ENCODE peak calls at places on chromosomes 13 and 19, in four cellular contexts. One of them, this sample, is unnamed.

GRCh38 chr13:35475131-35475959 is 1.1 kb downstream of the MAB21L1 start:
- DNase-seq in neural crest cell: peak
- DNase-seq in islet precursor cell: peak
- DNase-seq in nephron progenitor cell: peak
- DNase-seq in this sample: peak

GRCh38 chr13:23159205-23159586 is 21.6 kb upstream of the SGCG start:
- DNase-seq in neural crest cell: peak
- DNase-seq in islet precursor cell: peak
- DNase-seq in nephron progenitor cell: peak
- DNase-seq in this sample: peak

GRCh38 chr19:13098291-13099072 is 4.2 kb downstream of the LYL1 start:
- DNase-seq in neural crest cell: no peak
- DNase-seq in islet precursor cell: no peak
- DNase-seq in nephron progenitor cell: no peak
- DNase-seq in this sample: no peak

GRCh38 chr19:9161427-9161826 is 17.4 kb upstream of the OR7D2 start:
- DNase-seq in neural crest cell: no peak
- DNase-seq in islet precursor cell: no peak
- DNase-seq in nephron progenitor cell: no peak
- DNase-seq in this sample: no peak

GRCh38 chr19:18456974-18457373 is 19.0 kb upstream of the ISYNA1 start:
- DNase-seq in neural crest cell: no peak
- DNase-seq in islet precursor cell: no peak
- DNase-seq in nephron progenitor cell: no peak
- DNase-seq in this sample: no peak

GRCh38 chr13:51034906-51035305 is 76.2 kb downstream of the C13orf42 start:
- DNase-seq in neural crest cell: no peak
- DNase-seq in islet precursor cell: peak
- DNase-seq in nephron progenitor cell: no peak
- DNase-seq in this sample: peak

GRCh38 chr13:65453982-65454381 is 1776.2 kb downstream of the PCDH9 start:
- DNase-seq in neural crest cell: no peak
- DNase-seq in islet precursor cell: no peak
- DNase-seq in nephron progenitor cell: no peak
- DNase-seq in this sample: no peak

GRCh38 chr13:52933547-52934167 is 85.2 kb upstream of the PCDH8 start:
- DNase-seq in neural crest cell: no peak
- DNase-seq in islet precursor cell: no peak
- DNase-seq in nephron progenitor cell: no peak
- DNase-seq in this sample: no peak

GRCh38 chr19:47209323-47210179 is 21.4 kb downstream of the BBC3 start:
- DNase-seq in neural crest cell: no peak
- DNase-seq in islet precursor cell: no peak
- DNase-seq in nephron progenitor cell: no peak
- DNase-seq in this sample: no peak

GRCh38 chr19:21439372-21439771 is 42.4 kb downstream of the ZNF493 start:
- DNase-seq in neural crest cell: no peak
- DNase-seq in islet precursor cell: no peak
- DNase-seq in nephron progenitor cell: no peak
- DNase-seq in this sample: peak

GRCh38 chr19:18253716-18254115 is 20.5 kb downstream of the IQCN start:
- DNase-seq in neural crest cell: no peak
- DNase-seq in islet precursor cell: no peak
- DNase-seq in nephron progenitor cell: no peak
- DNase-seq in this sample: no peak

GRCh38 chr19:13165091-13165997 is 15.1 kb downstream of the IER2 start:
- DNase-seq in neural crest cell: no peak
- DNase-seq in islet precursor cell: peak
- DNase-seq in nephron progenitor cell: no peak
- DNase-seq in this sample: peak

GRCh38 chr19:50893047-50893737 is 18.0 kb downstream of the KLK4 start:
- DNase-seq in neural crest cell: no peak
- DNase-seq in islet precursor cell: no peak
- DNase-seq in nephron progenitor cell: no peak
- DNase-seq in this sample: no peak

GRCh38 chr13:98092888-98093287 is 50.0 kb upstream of the FARP1 start:
- DNase-seq in neural crest cell: no peak
- DNase-seq in islet precursor cell: no peak
- DNase-seq in nephron progenitor cell: no peak
- DNase-seq in this sample: no peak

GRCh38 chr19:38467541-38468525 is 34.3 kb downstream of the RYR1 start:
- DNase-seq in neural crest cell: no peak
- DNase-seq in islet precursor cell: no peak
- DNase-seq in nephron progenitor cell: no peak
- DNase-seq in this sample: no peak

GRCh38 chr13:42078113-42078769 is 29.8 kb downstream of the DGKH start:
- DNase-seq in neural crest cell: no peak
- DNase-seq in islet precursor cell: no peak
- DNase-seq in nephron progenitor cell: peak
- DNase-seq in this sample: no peak

GRCh38 chr19:56748443-56748842 is 76.9 kb upstream of the ZNF835 start:
- DNase-seq in neural crest cell: no peak
- DNase-seq in islet precursor cell: no peak
- DNase-seq in nephron progenitor cell: no peak
- DNase-seq in this sample: no peak

GRCh38 chr19:31340059-31341025 is 8.9 kb downstream of the TSHZ3 start:
- DNase-seq in neural crest cell: no peak
- DNase-seq in islet precursor cell: peak
- DNase-seq in nephron progenitor cell: no peak
- DNase-seq in this sample: peak

GRCh38 chr19:3668331-3669133 is 31.7 kb downstream of the PIP5K1C start:
- DNase-seq in neural crest cell: no peak
- DNase-seq in islet precursor cell: no peak
- DNase-seq in nephron progenitor cell: peak
- DNase-seq in this sample: peak

GRCh38 chr13:93244141-93244917 is 17.7 kb downstream of the GPC6 start:
- DNase-seq in neural crest cell: no peak
- DNase-seq in islet precursor cell: no peak
- DNase-seq in nephron progenitor cell: peak
- DNase-seq in this sample: peak

GRCh38 chr13:112376050-112376681 is at the start of gene SPACA7:
- DNase-seq in neural crest cell: no peak
- DNase-seq in islet precursor cell: no peak
- DNase-seq in nephron progenitor cell: no peak
- DNase-seq in this sample: no peak

GRCh38 chr13:114130708-114131580 is 1.5 kb downstream of the RASA3 start:
- DNase-seq in neural crest cell: no peak
- DNase-seq in islet precursor cell: peak
- DNase-seq in nephron progenitor cell: peak
- DNase-seq in this sample: peak

GRCh38 chr19:1079566-1080111 is 12.7 kb downstream of the ARHGAP45 start:
- DNase-seq in neural crest cell: no peak
- DNase-seq in islet precursor cell: no peak
- DNase-seq in nephron progenitor cell: no peak
- DNase-seq in this sample: no peak

GRCh38 chr13:98606296-98606695 is 29.4 kb upstream of the STK24 start:
- DNase-seq in neural crest cell: no peak
- DNase-seq in islet precursor cell: peak
- DNase-seq in nephron progenitor cell: no peak
- DNase-seq in this sample: no peak

GRCh38 chr19:58047672-58048071 is 11.4 kb upstream of the ZNF135 start:
- DNase-seq in neural crest cell: no peak
- DNase-seq in islet precursor cell: no peak
- DNase-seq in nephron progenitor cell: no peak
- DNase-seq in this sample: no peak

GRCh38 chr13:109770436-109770835 is 15.9 kb downstream of the IRS2 start:
- DNase-seq in neural crest cell: no peak
- DNase-seq in islet precursor cell: no peak
- DNase-seq in nephron progenitor cell: no peak
- DNase-seq in this sample: no peak

GRCh38 chr13:47639716-47640447 is 361.2 kb downstream of the SUCLA2 start:
- DNase-seq in neural crest cell: no peak
- DNase-seq in islet precursor cell: no peak
- DNase-seq in nephron progenitor cell: no peak
- DNase-seq in this sample: no peak

GRCh38 chr19:56839665-56840451 is 668 bp downstream of the PEG3 start:
- DNase-seq in neural crest cell: no peak
- DNase-seq in islet precursor cell: no peak
- DNase-seq in nephron progenitor cell: no peak
- DNase-seq in this sample: no peak